ENCODE peak calls at places on chromosomes 13 and 19, in eight cellular contexts. T is A549, R is psoas muscle, N is colonic mucosa, Q is kidney, P is fibroblast of mammary gland, F is bronchial epithelial cell, I is endodermal cell. V is an unnamed sample.

GRCh38 chr19:16589917-16590316 is 17.7 kb upstream of the SLC35E1 start:
- DNase-seq in T (no peak), R (no peak), N (no peak), Q (no peak), P (no peak), F (no peak), I (no peak), V (no peak)

GRCh38 chr13:50319603-50320296 is 304.5 kb downstream of the KCNRG start:
- DNase-seq in T (no peak), R (no peak), N (peak), Q (no peak), P (peak), F (peak), I (no peak), V (peak)

GRCh38 chr13:99960663-99961440 is 10.7 kb downstream of the ZIC5 start:
- DNase-seq in T (no peak), R (no peak), N (no peak), Q (no peak), P (no peak), F (no peak), I (no peak), V (no peak)

GRCh38 chr19:3095375-3096191 is 1.4 kb downstream of the GNA11 start:
- DNase-seq in T (no peak), R (no peak), N (peak), Q (peak), P (no peak), F (peak), I (peak), V (no peak)

GRCh38 chr19:19062454-19063182 is 1.2 kb upstream of the SLC25A42 start:
- DNase-seq in T (peak), R (no peak), N (no peak), Q (no peak), P (peak), F (peak), I (no peak), V (peak)

GRCh38 chr19:7099597-7099921 is 30.1 kb downstream of the ZNF557 start:
- DNase-seq in T (no peak), R (no peak), N (no peak), Q (no peak), P (no peak), F (no peak), I (no peak), V (no peak)

GRCh38 chr19:1942934-1943555 is 2.1 kb downstream of the CSNK1G2 start:
- DNase-seq in T (no peak), R (no peak), N (no peak), Q (peak), P (no peak), F (no peak), I (no peak), V (no peak)

GRCh38 chr19:7507884-7508283 is 8.0 kb upstream of the ZNF358 start:
- DNase-seq in T (peak), R (peak), N (peak), Q (peak), P (peak), F (peak), I (peak), V (peak)

GRCh38 chr19:50706387-50706786 is 13.2 kb downstream of the SHANK1 start:
- DNase-seq in T (no peak), R (no peak), N (no peak), Q (no peak), P (no peak), F (no peak), I (no peak), V (no peak)

GRCh38 chr19:30228113-30228725 is 144.0 kb upstream of the ZNF536 start:
- DNase-seq in T (no peak), R (no peak), N (no peak), Q (no peak), P (no peak), F (no peak), I (peak), V (no peak)

GRCh38 chr13:111485491-111486250 is 165.2 kb downstream of the TEX29 start:
- DNase-seq in T (no peak), R (no peak), N (peak), Q (peak), P (no peak), F (no peak), I (no peak), V (no peak)

GRCh38 chr13:100625447-100625846 is 36.9 kb upstream of the GGACT start:
- DNase-seq in T (no peak), R (no peak), N (no peak), Q (no peak), P (no peak), F (no peak), I (no peak), V (no peak)

GRCh38 chr19:15466851-15467733 is 2.7 kb upstream of the RASAL3 start:
- DNase-seq in T (no peak), R (no peak), N (no peak), Q (peak), P (peak), F (peak), I (no peak), V (peak)

GRCh38 chr13:97275265-97275664 is 53.1 kb downstream of the MBNL2 start:
- DNase-seq in T (no peak), R (no peak), N (no peak), Q (no peak), P (peak), F (peak), I (no peak), V (peak)

GRCh38 chr13:73158851-73159250 is 100.0 kb downstream of the KLF5 start:
- DNase-seq in T (no peak), R (no peak), N (no peak), Q (no peak), P (peak), F (peak), I (no peak), V (peak)

GRCh38 chr19:9128171-9128570 is 1.4 kb upstream of the OR7G3 start:
- DNase-seq in T (no peak), R (no peak), N (no peak), Q (no peak), P (no peak), F (peak), I (no peak), V (no peak)

GRCh38 chr19:39236527-39236926 is 8.3 kb downstream of the IFNL3 start:
- DNase-seq in T (no peak), R (no peak), N (no peak), Q (peak), P (no peak), F (no peak), I (no peak), V (no peak)
- TF ChIP-seq CTCF in T (no peak), R (no peak), N (no peak), Q (no peak), P (no peak), F (no peak), I (no peak), V (no peak)

GRCh38 chr13:63438951-63439350 is 2023.3 kb upstream of the PCDH20 start:
- DNase-seq in T (no peak), R (no peak), N (no peak), Q (no peak), P (no peak), F (no peak), I (peak), V (no peak)

GRCh38 chr13:63436288-63436687 is 2020.6 kb upstream of the PCDH20 start:
- DNase-seq in T (no peak), R (no peak), N (no peak), Q (no peak), P (no peak), F (no peak), I (no peak), V (no peak)

GRCh38 chr13:63435668-63436275 is 2020.1 kb upstream of the PCDH20 start:
- DNase-seq in T (no peak), R (no peak), N (no peak), Q (no peak), P (peak), F (peak), I (no peak), V (peak)

DNA sequence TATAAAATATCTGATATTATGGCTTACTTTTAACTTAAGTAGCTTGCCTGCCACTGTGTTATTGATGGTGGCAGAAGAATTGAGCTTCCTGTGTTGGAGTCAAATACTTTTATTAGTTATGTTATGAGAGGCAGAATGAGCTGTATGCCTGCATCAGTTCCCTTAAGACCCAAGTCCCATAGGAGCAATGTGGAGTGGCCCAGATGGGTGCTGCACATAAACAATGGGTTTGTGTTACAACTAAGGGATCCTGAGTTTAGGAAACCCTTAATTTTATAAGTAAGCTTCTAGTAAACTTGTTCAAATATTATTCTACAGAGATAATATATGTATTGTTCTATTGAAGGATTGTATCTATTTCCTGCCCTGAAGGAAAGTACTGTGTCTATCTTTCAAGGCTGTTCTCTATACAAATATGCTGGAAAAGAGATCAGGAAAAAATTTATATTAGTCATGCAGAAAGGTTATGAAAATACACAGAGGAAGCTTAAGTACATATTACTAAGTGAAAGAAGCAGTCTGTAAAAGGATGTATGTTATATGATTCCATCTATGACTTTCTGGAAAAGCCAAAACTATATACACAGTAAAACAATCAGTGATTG is 2018.0 kb upstream of the PCDH20 start:
- DNase-seq in T (no peak), R (no peak), N (no peak), Q (no peak), P (peak), F (peak), I (no peak), V (peak)
- H3K4me3 ChIP-seq in T (no peak), R (no peak), N (no peak), Q (no peak), P (no peak), F (no peak), I (no peak), V (no peak)

DNA sequence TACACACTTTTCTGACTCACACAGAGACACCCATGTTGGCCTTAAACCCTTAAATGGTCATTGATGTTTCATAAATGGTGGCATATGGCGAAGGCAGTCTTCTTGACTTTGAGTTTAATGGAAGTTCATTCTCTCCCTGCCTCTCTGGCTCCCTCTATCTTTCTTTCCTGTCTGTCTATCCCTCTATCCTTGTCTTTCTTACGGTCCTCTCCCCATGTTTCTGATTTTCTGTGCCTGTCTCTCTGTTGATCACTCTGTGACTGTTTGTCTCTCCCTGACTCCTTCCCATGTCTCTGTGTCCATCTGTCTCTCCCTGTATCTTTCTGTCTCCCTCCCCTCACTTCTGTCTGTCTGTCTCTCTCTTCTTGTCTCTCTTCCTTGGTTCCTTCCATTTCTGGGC is 43.2 kb upstream of the SHKBP1 start:
- DNase-seq in T (peak), R (no peak), N (no peak), Q (no peak), P (peak), F (no peak), I (no peak), V (no peak)
- TF ChIP-seq CTCF in T (peak), R (no peak), N (no peak), Q (no peak), P (peak), F (peak), I (peak), V (peak)

DNA sequence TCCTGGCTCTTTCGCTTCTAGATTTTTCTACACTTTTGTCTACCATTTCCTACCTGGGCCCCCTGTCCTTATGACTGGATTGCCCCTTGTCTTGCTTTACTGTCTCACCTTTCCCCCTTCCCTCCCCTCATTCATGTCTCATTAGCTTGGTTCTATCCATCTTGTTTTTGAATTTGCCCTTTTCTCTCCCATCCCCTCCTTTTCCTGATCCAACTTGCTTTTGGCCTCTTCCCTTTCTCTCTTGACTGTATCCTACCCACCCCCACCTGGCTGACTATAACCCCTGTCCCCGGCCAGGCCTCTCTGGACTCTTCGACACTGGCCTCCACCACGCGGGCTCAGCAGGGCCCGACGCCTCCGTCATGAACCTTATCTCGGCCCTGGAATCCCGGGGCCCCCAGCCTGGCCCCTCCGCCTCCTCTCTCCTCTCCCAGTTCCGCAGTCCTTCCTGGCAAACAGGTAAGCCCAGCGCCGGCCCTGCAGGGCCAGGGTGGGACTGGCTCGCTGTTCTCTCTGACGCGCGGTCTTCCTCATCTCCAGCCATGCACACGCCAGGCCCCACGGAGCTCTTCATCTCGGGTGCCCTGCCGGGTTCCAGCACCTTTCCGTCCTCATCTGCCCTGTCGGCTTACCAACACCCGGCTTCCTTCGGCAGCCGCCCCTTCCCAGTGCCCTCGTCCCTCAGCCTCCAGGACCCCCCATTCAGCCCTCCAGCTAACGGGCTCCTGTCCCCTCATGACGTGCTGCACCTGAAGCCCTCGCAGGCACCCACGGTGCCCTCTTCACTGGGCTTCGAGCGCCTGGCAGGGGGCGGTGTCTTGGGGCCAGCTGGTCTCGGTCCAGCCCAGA is 3.4 kb downstream of the PRR12 start:
- DNase-seq in T (no peak), R (peak), N (peak), Q (no peak), P (no peak), F (no peak), I (no peak), V (no peak)
- H3K4me3 ChIP-seq in T (no peak), R (peak), N (no peak), Q (no peak), P (no peak), F (no peak), I (peak), V (no peak)

V was measured in fibroblast of the aortic adventitia.